ENCODE peak calls at places on chromosomes 16 and 17, in five cellular contexts. One of them, this sample, is unnamed.
A peak's percentile ranks its signal among the peaks of the same experiment; 100 is the strongest.

GRCh38 chr17:4710693-4711634 is 532 bp downstream of the ARRB2 start:
- DNase-seq in anterior cingulate cortex: no peak
- DNase-seq in glutamatergic neuron: peak; percentile 51
- DNase-seq in NCI-H1417 treated with DMSO at 0.1 percent for 48 hours: no peak
- DNase-seq in chondrocyte: no peak
- DNase-seq in this sample: no peak

GRCh38 chr17:10631048-10631700 is 25.9 kb downstream of the MYH3 start:
- DNase-seq in anterior cingulate cortex: no peak
- DNase-seq in glutamatergic neuron: peak; percentile 78
- DNase-seq in NCI-H1417 treated with DMSO at 0.1 percent for 48 hours: no peak
- DNase-seq in chondrocyte: no peak
- DNase-seq in this sample: no peak

GRCh38 chr16:1812732-1813163 is 13.9 kb downstream of the HAGH start:
- DNase-seq in anterior cingulate cortex: peak; percentile 12
- DNase-seq in glutamatergic neuron: peak; percentile 63
- DNase-seq in NCI-H1417 treated with DMSO at 0.1 percent for 48 hours: peak; percentile 17
- DNase-seq in chondrocyte: peak; percentile 94
- DNase-seq in this sample: peak; percentile 29

GRCh38 chr16:74735162-74735452 is 34.4 kb upstream of the MLKL start:
- DNase-seq in anterior cingulate cortex: no peak
- DNase-seq in glutamatergic neuron: no peak
- DNase-seq in NCI-H1417 treated with DMSO at 0.1 percent for 48 hours: no peak
- DNase-seq in chondrocyte: no peak
- DNase-seq in this sample: no peak

GRCh38 chr17:69012895-69013805 is 47.6 kb downstream of the ABCA9 start:
- DNase-seq in anterior cingulate cortex: no peak
- DNase-seq in glutamatergic neuron: no peak
- DNase-seq in NCI-H1417 treated with DMSO at 0.1 percent for 48 hours: no peak
- DNase-seq in chondrocyte: no peak
- DNase-seq in this sample: no peak

GRCh38 chr17:56637254-56637653 is 43.8 kb downstream of the NOG start:
- DNase-seq in anterior cingulate cortex: no peak
- DNase-seq in glutamatergic neuron: no peak
- DNase-seq in NCI-H1417 treated with DMSO at 0.1 percent for 48 hours: no peak
- DNase-seq in chondrocyte: no peak
- DNase-seq in this sample: no peak

GRCh38 chr16:86072328-86073102 is 173.6 kb downstream of the IRF8 start:
- DNase-seq in anterior cingulate cortex: no peak
- DNase-seq in glutamatergic neuron: peak; percentile 80
- DNase-seq in NCI-H1417 treated with DMSO at 0.1 percent for 48 hours: peak; percentile 0
- DNase-seq in chondrocyte: peak; percentile 42
- DNase-seq in this sample: no peak

GRCh38 chr17:74298690-74299617 is 24.9 kb downstream of the DNAI2 start:
- DNase-seq in anterior cingulate cortex: no peak
- DNase-seq in glutamatergic neuron: no peak
- DNase-seq in NCI-H1417 treated with DMSO at 0.1 percent for 48 hours: no peak
- DNase-seq in chondrocyte: no peak
- DNase-seq in this sample: no peak

GRCh38 chr17:82244413-82245140 is 15.7 kb downstream of the SLC16A3 start:
- DNase-seq in anterior cingulate cortex: no peak
- DNase-seq in glutamatergic neuron: no peak
- DNase-seq in NCI-H1417 treated with DMSO at 0.1 percent for 48 hours: no peak
- DNase-seq in chondrocyte: peak; percentile 87
- DNase-seq in this sample: no peak

GRCh38 chr17:62755139-62755851 is 52.8 kb downstream of the MARCHF10 start:
- DNase-seq in anterior cingulate cortex: no peak
- DNase-seq in glutamatergic neuron: no peak
- DNase-seq in NCI-H1417 treated with DMSO at 0.1 percent for 48 hours: no peak
- DNase-seq in chondrocyte: no peak
- DNase-seq in this sample: no peak

GRCh38 chr16:10868562-10869469 is 8.2 kb upstream of the CIITA start:
- DNase-seq in anterior cingulate cortex: no peak
- DNase-seq in glutamatergic neuron: no peak
- DNase-seq in NCI-H1417 treated with DMSO at 0.1 percent for 48 hours: no peak
- DNase-seq in chondrocyte: no peak
- DNase-seq in this sample: no peak